ENCODE peak calls at places on chromosomes 16 and 17, in seven cellular contexts. H, C, E, J, Y, F and P are unnamed samples.

GRCh38 chr17:54967621-54968258 is 714 bp downstream of the COX11 start:
- DNase-seq in E (no peak), C (peak), Y (peak), J (peak), H (peak), F (no peak), P (peak)

GRCh38 chr16:47928008-47928407 is 227.8 kb downstream of the ABCC12 start:
- DNase-seq in H (peak), J (peak), F (no peak), C (no peak), Y (peak), E (no peak), P (no peak)

GRCh38 chr16:24609740-24610420 is 70.5 kb downstream of the RBBP6 start:
- DNase-seq in C (peak), H (no peak), Y (peak), F (no peak), J (peak), E (peak), P (peak)

GRCh38 chr17:75976175-75976848 is 2.7 kb downstream of the ACOX1 start:
- DNase-seq in Y (peak), F (no peak), E (no peak), J (peak), H (no peak), C (no peak), P (no peak)

GRCh38 chr16:85573696-85574641 is 39.2 kb upstream of the GSE1 start:
- DNase-seq in J (peak), H (no peak), E (no peak), Y (no peak), C (peak), F (no peak), P (peak)

GRCh38 chr16:930511-930910 is 40.3 kb downstream of the LMF1 start:
- DNase-seq in E (no peak), C (no peak), J (no peak), Y (no peak), H (no peak), F (no peak), P (no peak)

GRCh38 chr17:62059394-62059793 is 5.7 kb downstream of the MED13 start:
- DNase-seq in F (no peak), E (no peak), Y (no peak), H (no peak), J (no peak), C (no peak), P (no peak)

GRCh38 chr17:64202683-64203430 is 60.2 kb downstream of the TEX2 start:
- DNase-seq in J (peak), C (peak), F (no peak), H (no peak), Y (peak), E (no peak), P (no peak)

GRCh38 chr17:47789611-47790520 is 31.7 kb downstream of the OSBPL7 start:
- DNase-seq in C (peak), Y (no peak), F (no peak), J (peak), H (no peak), E (peak), P (peak)

GRCh38 chr17:75759457-75759856 is 5.5 kb downstream of the GALK1 start:
- DNase-seq in F (no peak), J (no peak), H (no peak), Y (no peak), E (no peak), C (no peak), P (no peak)

GRCh38 chr16:64305663-64306062 is 816.2 kb downstream of the CDH11 start:
- DNase-seq in J (no peak), C (no peak), E (no peak), F (no peak), H (no peak), Y (no peak), P (no peak)

GRCh38 chr16:85969159-85969558 is 70.2 kb downstream of the IRF8 start:
- DNase-seq in Y (no peak), F (no peak), H (no peak), E (no peak), C (no peak), J (no peak), P (no peak)

GRCh38 chr17:38617967-38618760 is 12.4 kb upstream of the SRCIN1 start:
- DNase-seq in E (no peak), F (no peak), Y (peak), H (no peak), J (no peak), C (no peak), P (no peak)

GRCh38 chr17:38619937-38620550 is 14.3 kb upstream of the SRCIN1 start:
- DNase-seq in E (no peak), H (no peak), Y (no peak), F (no peak), J (no peak), C (no peak), P (no peak)

GRCh38 chr17:38620551-38621277 is 15.0 kb upstream of the SRCIN1 start:
- DNase-seq in C (no peak), Y (peak), J (no peak), H (no peak), F (no peak), E (no peak), P (no peak)

GRCh38 chr17:38621538-38621937 is 15.8 kb upstream of the SRCIN1 start:
- DNase-seq in C (no peak), F (no peak), H (no peak), J (no peak), E (peak), Y (no peak), P (no peak)

DNA sequence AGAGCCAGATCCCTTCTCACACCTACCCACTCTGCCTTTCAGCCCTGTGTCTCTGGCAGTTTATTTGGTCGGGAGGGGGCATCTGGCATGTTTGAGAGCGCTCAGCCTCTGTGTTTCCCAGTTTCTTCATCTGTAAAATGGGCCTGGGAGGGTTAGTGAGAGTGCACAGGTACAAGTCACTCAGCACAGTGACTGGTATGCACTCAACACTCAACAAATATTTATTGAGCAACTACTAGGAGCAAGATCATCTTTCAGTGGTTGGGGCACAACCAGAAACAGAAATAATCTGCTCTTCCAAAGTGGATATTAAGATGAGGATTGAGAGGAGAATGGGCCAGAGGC is 13.7 kb upstream of the SRCIN1 start:
- DNase-seq in E (no peak), F (no peak), J (no peak), H (no peak), Y (no peak), C (no peak), P (no peak)
- TF ChIP-seq JUND in E (no peak), F (no peak), J (no peak), H (no peak), Y (no peak), C (no peak), P (no peak)

DNA sequence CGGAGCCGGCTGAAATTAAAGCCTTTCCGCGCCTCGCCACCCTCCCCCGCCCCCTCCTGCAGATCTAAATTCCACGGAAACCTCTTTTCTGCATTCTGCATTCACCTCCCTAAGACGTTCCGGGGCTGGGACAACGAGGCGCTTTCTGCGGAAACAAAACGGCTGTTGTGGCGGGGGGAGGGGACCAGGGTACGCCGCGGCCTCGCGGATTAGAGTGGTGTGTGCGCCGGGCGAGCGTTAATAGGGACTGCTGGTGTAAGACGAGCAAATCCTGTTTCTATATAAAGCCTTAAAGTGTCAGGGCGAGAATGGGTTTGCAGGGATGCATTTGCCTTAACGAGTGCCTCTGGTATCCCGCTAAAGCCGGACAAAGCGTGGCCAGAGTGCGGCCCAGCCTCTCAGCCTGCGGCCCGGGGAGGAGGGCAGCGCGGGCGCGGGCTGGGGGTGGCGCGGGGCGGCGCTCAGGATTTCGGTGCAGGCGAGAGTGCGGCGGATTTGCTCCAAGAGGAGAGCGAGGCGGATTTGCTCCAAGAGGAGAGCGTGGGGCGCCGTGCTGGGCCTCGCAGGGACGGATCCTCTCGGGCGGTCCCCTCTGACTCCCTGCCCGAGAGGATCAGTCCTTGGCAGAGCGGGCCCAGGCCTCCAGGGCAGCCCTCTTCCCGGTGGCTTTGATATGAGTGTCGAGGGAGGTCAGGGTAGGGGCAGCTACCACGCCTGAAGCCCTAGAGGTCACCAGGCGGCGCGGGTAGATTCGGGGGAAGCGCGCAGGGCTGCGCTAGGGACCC is 5.1 kb downstream of the BAHCC1 start:
- DNase-seq in C (no peak), Y (no peak), H (no peak), E (peak), F (no peak), J (peak), P (peak)
- TF ChIP-seq JUND in C (no peak), Y (no peak), H (no peak), E (no peak), F (no peak), J (no peak), P (no peak)

DNA sequence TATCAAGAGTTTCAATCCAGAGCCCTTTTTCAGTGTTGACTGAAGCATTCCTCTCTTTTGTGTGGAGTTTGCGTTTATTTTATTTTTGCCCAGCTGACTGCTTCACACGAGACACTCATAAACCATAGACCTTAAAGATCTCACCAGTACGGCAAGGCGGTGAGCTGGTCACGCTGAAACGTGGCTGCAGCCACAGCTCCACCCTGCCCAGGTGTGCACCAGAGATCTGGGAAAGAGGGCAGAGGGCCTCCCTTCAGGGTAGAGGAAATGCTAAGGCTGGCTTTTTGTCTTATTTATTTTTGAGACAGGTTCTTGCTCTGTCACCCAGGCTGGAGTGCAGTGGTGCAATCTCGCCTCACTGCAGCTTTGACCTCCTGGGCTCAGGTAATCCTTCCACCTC is 112.2 kb downstream of the AATF start:
- DNase-seq in F (no peak), J (no peak), Y (no peak), E (no peak), C (no peak), H (no peak), P (peak)
- TF ChIP-seq JUND in F (no peak), J (no peak), Y (no peak), E (no peak), C (no peak), H (no peak), P (no peak)

GRCh38 chr17:78986048-78986648 is 6.4 kb upstream of the LGALS3BP start:
- DNase-seq in J (peak), C (no peak), E (no peak), H (no peak), Y (peak), F (no peak), P (peak)
- TF ChIP-seq JUND in J (peak), C (no peak), E (no peak), H (no peak), Y (no peak), F (no peak), P (no peak)

GRCh38 chr16:73965591-73965990 is 331.0 kb upstream of the PSMD7 start:
- DNase-seq in E (no peak), H (no peak), Y (no peak), C (no peak), J (no peak), F (no peak), P (no peak)

DNA sequence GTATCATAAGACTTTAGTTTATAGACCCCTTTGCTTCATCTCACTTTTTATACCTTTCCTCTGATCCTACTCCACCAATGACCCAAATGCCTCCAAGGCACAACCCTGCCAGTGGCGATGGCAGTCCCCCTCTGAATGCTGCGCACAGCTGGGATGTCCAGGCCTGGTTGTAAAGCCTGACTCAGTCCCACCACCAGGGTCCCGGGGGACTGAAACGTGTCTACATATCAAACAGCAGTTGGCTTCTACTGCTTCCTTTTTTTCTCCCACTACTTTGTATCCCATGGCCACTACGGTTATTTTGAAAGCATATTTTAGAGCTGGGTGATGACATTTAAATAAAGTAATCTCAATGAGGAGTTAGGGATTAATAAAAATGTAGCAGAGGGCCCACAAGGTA is 329.8 kb upstream of the PSMD7 start:
- DNase-seq in F (no peak), H (no peak), E (no peak), Y (no peak), J (no peak), C (no peak), P (no peak)
- TF ChIP-seq JUND in F (no peak), H (no peak), E (no peak), Y (no peak), J (no peak), C (no peak), P (no peak)

DNA sequence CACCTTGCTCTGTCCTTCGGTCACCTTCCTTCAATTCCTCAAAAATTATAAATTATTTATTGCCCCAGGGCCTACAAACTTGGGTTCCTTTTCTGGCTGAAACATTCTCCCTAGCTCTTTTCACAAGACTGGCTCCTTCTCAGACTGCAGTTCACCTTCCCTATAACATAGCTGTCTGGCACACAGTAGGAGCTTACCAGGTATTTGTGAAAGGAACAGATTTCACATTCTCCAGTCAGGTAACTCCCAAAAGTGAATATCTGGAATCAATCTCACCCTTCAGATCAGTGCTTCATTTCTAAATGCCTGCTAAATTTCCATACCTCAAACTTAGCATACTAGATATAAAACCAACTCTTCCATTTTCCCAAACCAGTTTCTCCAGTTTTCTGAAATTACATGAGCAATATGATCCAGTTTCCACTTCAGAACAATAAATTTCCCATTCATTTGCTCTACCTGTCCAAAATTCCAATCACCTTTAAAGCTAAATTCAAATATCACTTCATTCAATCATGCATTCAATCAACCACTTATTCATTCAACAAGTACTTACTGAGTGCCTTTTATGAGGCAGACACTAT is 6.1 kb downstream of the RFFL start:
- DNase-seq in Y (no peak), F (no peak), J (no peak), H (no peak), C (no peak), E (no peak), P (no peak)
- TF ChIP-seq JUND in Y (no peak), F (no peak), J (no peak), H (no peak), C (no peak), E (no peak), P (no peak)

GRCh38 chr17:17499402-17500145 is 3.4 kb upstream of the RASD1 start:
- DNase-seq in C (no peak), Y (no peak), E (no peak), H (no peak), J (no peak), F (no peak), P (no peak)

GRCh38 chr17:17497845-17498520 is 1.8 kb upstream of the RASD1 start:
- DNase-seq in Y (no peak), C (no peak), H (no peak), J (no peak), E (no peak), F (no peak), P (no peak)

GRCh38 chr17:17497065-17497844 is 1.1 kb upstream of the RASD1 start:
- DNase-seq in F (no peak), E (no peak), J (no peak), Y (no peak), H (no peak), C (no peak), P (no peak)

GRCh38 chr17:17496189-17497064 is at the start of gene RASD1:
- DNase-seq in E (peak), J (peak), H (no peak), F (no peak), C (peak), Y (peak), P (peak)

DNA sequence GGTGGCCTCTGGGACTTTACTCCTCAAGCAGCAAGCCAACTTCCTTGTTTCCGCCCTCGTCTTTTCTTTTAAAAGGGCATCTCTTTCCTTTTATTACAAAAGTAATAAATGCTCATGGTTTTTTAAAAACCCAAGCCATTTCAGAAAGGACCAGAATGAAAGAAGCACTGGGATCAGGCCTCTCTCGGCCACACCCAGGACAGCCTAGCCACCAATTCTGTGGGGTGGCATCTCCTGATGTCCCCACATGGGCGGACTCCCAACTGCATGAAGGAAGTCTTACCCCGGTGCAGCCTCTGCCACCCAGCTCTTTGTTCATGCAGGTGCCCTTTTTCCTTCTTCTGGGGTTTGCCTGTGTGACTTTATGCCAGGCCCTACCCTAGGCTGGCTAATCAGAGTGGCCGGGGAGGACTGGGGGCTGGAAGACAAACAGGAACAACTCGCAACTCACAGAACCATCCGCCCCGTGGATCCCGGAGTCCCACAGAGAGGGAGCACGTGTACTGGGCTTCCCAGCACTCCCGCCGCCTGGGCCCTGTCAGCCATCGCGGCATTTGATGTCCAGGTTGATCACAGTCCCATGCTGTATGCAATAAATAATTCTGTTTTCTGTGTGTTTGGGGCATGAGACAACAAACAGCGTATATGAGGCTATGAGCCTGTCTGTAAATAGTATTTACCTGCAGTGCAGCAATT is 2.6 kb upstream of the RASD1 start:
- DNase-seq in H (no peak), F (no peak), E (no peak), J (no peak), Y (no peak), C (no peak), P (no peak)
- TF ChIP-seq JUND in H (no peak), F (no peak), E (no peak), J (no peak), Y (no peak), C (no peak), P (no peak)

GRCh38 chr16:67571464-67571863 is 9.1 kb downstream of the CTCF start:
- DNase-seq in Y (no peak), F (no peak), H (no peak), C (no peak), E (no peak), J (no peak), P (no peak)
- TF ChIP-seq JUND in Y (no peak), F (no peak), H (no peak), C (no peak), E (no peak), J (no peak), P (no peak)

GRCh38 chr17:5561736-5562135 is 22.6 kb downstream of the NLRP1 start:
- DNase-seq in F (no peak), Y (no peak), H (no peak), E (no peak), C (no peak), J (no peak), P (no peak)
- TF ChIP-seq JUND in F (no peak), Y (no peak), H (no peak), E (no peak), C (no peak), J (no peak), P (no peak)